ENCODE peak calls at places on chromosomes 11 and 22, in eight cellular contexts. One of them, this sample, is unnamed. For H3K4me1 and H3K36me3, the result is how much of the 10 kb centered on the place peaks cover.

GRCh38 chr11:94732617-94733292 is 35.4 kb upstream of the AMOTL1 start:
- DNase-seq in endothelial cell of umbilical vein: peak
- DNase-seq in adrenal gland: peak
- DNase-seq in ovary: no peak
- DNase-seq in right lobe of liver: no peak
- DNase-seq in heart left ventricle: peak
- DNase-seq in IMR-90: peak
- DNase-seq in K562: peak
- DNase-seq in this sample: no peak

GRCh38 chr22:24986816-24987215 is 34.3 kb downstream of the KIAA1671 start:
- DNase-seq in K562: no peak
- DNase-seq in heart left ventricle: no peak
- DNase-seq in right lobe of liver: no peak
- DNase-seq in ovary: no peak
- DNase-seq in adrenal gland: no peak
- DNase-seq in endothelial cell of umbilical vein: no peak
- DNase-seq in IMR-90: no peak
- DNase-seq in this sample: no peak

GRCh38 chr11:69841859-69842698 is 22.9 kb upstream of the FGF3 start:
- DNase-seq in ovary: no peak
- DNase-seq in endothelial cell of umbilical vein: no peak
- DNase-seq in adrenal gland: no peak
- DNase-seq in K562: peak
- DNase-seq in heart left ventricle: no peak
- DNase-seq in right lobe of liver: no peak
- DNase-seq in IMR-90: peak
- DNase-seq in this sample: no peak

GRCh38 chr22:41868556-41868955 is 35.7 kb downstream of the SREBF2 start:
- DNase-seq in K562: no peak
- DNase-seq in IMR-90: no peak
- DNase-seq in endothelial cell of umbilical vein: no peak
- DNase-seq in adrenal gland: no peak
- DNase-seq in heart left ventricle: no peak
- DNase-seq in ovary: no peak
- DNase-seq in right lobe of liver: no peak
- DNase-seq in this sample: no peak

GRCh38 chr11:72553748-72554147 is 119.4 kb upstream of the CLPB start:
- DNase-seq in IMR-90: no peak
- DNase-seq in adrenal gland: no peak
- DNase-seq in K562: peak
- DNase-seq in endothelial cell of umbilical vein: no peak
- DNase-seq in ovary: no peak
- DNase-seq in right lobe of liver: no peak
- DNase-seq in heart left ventricle: no peak
- DNase-seq in this sample: no peak

GRCh38 chr22:22060200-22061084 is 77.9 kb upstream of the TOP3B start:
- DNase-seq in endothelial cell of umbilical vein: peak
- DNase-seq in IMR-90: peak
- DNase-seq in adrenal gland: peak
- DNase-seq in ovary: peak
- DNase-seq in right lobe of liver: peak
- DNase-seq in K562: peak
- DNase-seq in heart left ventricle: peak
- DNase-seq in this sample: peak

GRCh38 chr11:13276454-13276851 is 1.1 kb upstream of the BMAL1 start:
- DNase-seq in K562: no peak
- DNase-seq in endothelial cell of umbilical vein: no peak
- DNase-seq in right lobe of liver: no peak
- DNase-seq in heart left ventricle: no peak
- DNase-seq in adrenal gland: no peak
- DNase-seq in IMR-90: no peak
- DNase-seq in ovary: no peak
- DNase-seq in this sample: no peak

GRCh38 chr11:111631666-111632039 is 29.4 kb downstream of the SIK2 start:
- DNase-seq in adrenal gland: no peak
- DNase-seq in right lobe of liver: no peak
- DNase-seq in endothelial cell of umbilical vein: peak
- DNase-seq in K562: no peak
- DNase-seq in IMR-90: peak
- DNase-seq in ovary: no peak
- DNase-seq in heart left ventricle: no peak
- DNase-seq in this sample: no peak

GRCh38 chr11:115422013-115422697 is 82.1 kb downstream of the CADM1 start:
- DNase-seq in ovary: no peak
- DNase-seq in right lobe of liver: no peak
- DNase-seq in heart left ventricle: no peak
- DNase-seq in adrenal gland: no peak
- DNase-seq in K562: no peak
- DNase-seq in IMR-90: no peak
- DNase-seq in endothelial cell of umbilical vein: no peak
- DNase-seq in this sample: no peak

GRCh38 chr11:111730031-111730430 is 36.2 kb downstream of the PPP2R1B start:
- DNase-seq in right lobe of liver: no peak
- DNase-seq in adrenal gland: no peak
- DNase-seq in K562: peak
- DNase-seq in endothelial cell of umbilical vein: peak
- DNase-seq in ovary: no peak
- DNase-seq in IMR-90: no peak
- DNase-seq in heart left ventricle: no peak
- DNase-seq in this sample: no peak

DNA sequence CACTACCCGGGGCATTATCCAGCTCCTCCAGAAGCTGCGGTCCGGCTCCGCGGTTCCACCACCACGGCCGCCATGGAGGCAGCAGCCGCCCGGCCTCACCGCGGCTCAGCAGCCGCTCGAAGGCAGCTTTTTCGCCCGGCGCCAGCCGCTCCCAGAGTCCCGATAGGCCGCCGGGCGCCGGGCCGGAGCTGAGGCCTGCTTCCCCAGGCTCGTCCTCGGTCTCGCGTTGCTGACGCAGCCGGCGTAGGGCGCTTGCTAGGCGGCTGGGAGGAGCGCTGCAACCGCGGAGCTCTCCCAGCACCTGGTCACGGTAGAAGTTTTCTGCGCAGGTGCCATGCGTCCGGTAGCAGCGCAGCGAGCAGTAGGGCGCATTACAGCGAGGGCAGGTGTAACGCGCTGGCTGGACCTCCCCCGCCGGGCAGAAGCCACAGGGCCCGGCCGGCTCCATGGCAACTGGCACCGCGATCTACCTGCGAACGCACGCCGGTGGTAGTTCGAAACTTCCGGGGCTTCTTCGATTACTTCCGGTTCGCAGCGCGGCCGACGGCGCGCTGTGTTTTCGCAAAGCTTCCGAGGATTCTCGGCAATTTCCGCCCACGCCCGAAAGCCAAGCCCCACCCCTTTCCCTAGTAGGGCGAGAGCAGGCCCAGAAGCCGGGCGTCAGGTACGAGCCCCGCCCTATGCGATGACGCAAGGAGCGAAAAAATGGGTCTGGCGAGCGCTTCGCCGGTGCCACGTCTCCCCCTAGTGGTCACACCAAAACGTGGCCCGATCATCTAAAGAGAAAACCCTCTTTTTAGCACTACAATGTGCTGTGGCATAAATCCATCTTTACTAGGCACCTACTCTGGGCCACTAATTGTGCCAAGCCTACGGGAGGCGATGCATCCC is at the start of gene ZNHIT2:
- DNase-seq in endothelial cell of umbilical vein: peak
- DNase-seq in right lobe of liver: peak
- DNase-seq in ovary: peak
- DNase-seq in K562: peak
- DNase-seq in adrenal gland: peak
- DNase-seq in heart left ventricle: peak
- DNase-seq in IMR-90: peak
- DNase-seq in this sample: peak
- TF ChIP-seq POLR2A in endothelial cell of umbilical vein: peak
- TF ChIP-seq POLR2A in right lobe of liver: peak
- TF ChIP-seq POLR2A in ovary: peak
- TF ChIP-seq POLR2A in K562: peak
- TF ChIP-seq POLR2A in adrenal gland: peak
- TF ChIP-seq POLR2A in heart left ventricle: no peak
- TF ChIP-seq POLR2A in IMR-90: peak
- TF ChIP-seq POLR2A in this sample: no peak

DNA sequence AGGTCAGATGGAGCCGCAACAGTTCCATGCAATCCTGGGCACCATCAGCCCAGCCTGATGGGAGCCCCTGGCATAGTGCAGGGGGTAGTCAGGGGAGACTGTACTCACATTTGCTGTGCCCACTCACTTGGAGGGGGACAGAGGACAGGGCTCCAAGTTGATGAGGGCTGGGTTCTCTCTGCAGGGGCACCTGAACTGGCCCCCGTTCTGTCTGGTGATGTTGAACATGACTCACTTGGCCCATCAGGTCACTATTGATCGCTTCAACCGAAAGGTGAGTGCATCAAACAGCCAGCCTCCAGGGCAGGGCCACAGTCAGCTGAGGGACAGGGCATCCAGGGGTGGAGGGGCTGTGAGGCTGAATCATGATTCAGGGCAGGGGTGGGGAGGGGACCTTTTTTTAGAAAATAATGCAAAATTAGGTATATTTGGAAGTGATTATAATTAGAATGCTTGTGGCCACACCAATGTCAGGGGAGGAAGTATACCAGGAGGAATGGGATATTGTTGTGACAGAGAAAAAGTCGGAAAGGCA is 66.4 kb downstream of the OTOG start:
- DNase-seq in K562: no peak
- DNase-seq in right lobe of liver: no peak
- DNase-seq in IMR-90: no peak
- DNase-seq in endothelial cell of umbilical vein: no peak
- DNase-seq in adrenal gland: no peak
- DNase-seq in heart left ventricle: no peak
- DNase-seq in ovary: no peak
- DNase-seq in this sample: no peak
- H3K4me1 ChIP-seq in K562: under half
- H3K4me1 ChIP-seq in right lobe of liver: under half
- H3K4me1 ChIP-seq in IMR-90: under half
- H3K4me1 ChIP-seq in endothelial cell of umbilical vein: under half
- H3K4me1 ChIP-seq in adrenal gland: under half
- H3K4me1 ChIP-seq in heart left ventricle: under half
- H3K4me1 ChIP-seq in ovary: under half
- H3K4me1 ChIP-seq in this sample: under half

GRCh38 chr11:107648247-107648646 is 57.3 kb downstream of the ELMOD1 start:
- DNase-seq in adrenal gland: no peak
- DNase-seq in heart left ventricle: no peak
- DNase-seq in ovary: no peak
- DNase-seq in right lobe of liver: no peak
- DNase-seq in IMR-90: no peak
- DNase-seq in K562: no peak
- DNase-seq in endothelial cell of umbilical vein: no peak
- DNase-seq in this sample: no peak
- H3K36me3 ChIP-seq in adrenal gland: under half
- H3K36me3 ChIP-seq in heart left ventricle: under half
- H3K36me3 ChIP-seq in ovary: under half
- H3K36me3 ChIP-seq in right lobe of liver: under half
- H3K36me3 ChIP-seq in IMR-90: under half
- H3K36me3 ChIP-seq in K562: under half
- H3K36me3 ChIP-seq in endothelial cell of umbilical vein: under half
- H3K36me3 ChIP-seq in this sample: under half

DNA sequence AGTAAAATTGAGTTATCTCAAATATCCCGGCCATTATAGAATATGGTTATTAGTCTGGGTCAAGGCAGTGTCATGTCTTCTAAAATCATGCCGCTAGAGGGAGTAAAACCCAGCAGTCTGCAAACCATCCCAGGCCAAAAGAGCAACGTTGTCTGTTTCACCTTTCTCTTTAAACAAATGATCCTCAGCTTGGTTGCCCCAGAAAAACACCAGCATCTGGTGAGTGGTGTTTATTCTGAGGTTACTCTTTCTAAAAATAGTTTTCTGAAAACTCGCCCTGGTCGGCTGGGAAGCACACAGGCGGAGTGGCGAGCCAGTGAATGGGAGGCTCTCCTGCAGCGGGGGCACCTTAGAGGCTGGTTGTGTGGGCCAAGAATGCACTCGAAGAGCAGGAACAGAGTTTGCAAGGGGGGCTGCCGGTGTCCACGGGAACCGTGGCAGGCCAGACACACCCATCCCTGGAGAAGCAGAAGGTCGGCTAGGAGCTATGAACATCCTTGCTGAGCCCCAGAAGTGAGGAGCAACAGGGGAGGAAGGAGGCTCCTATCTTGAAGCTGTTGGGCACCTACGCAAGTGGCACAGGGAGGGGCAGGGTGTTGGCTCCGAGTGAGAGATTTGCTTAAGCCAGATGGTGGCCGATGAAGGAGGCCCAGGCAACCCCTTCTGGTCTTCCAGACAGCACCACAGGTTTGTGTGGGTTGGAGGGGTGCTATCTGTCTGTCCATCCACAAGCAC is 297.1 kb downstream of the ETS1 start:
- DNase-seq in heart left ventricle: peak
- DNase-seq in IMR-90: peak
- DNase-seq in K562: peak
- DNase-seq in adrenal gland: peak
- DNase-seq in endothelial cell of umbilical vein: peak
- DNase-seq in ovary: peak
- DNase-seq in right lobe of liver: no peak
- DNase-seq in this sample: peak
- TF ChIP-seq POLR2A in heart left ventricle: no peak
- TF ChIP-seq POLR2A in IMR-90: peak
- TF ChIP-seq POLR2A in K562: no peak
- TF ChIP-seq POLR2A in adrenal gland: no peak
- TF ChIP-seq POLR2A in endothelial cell of umbilical vein: no peak
- TF ChIP-seq POLR2A in ovary: no peak
- TF ChIP-seq POLR2A in right lobe of liver: peak
- TF ChIP-seq POLR2A in this sample: no peak

GRCh38 chr11:9754041-9754471 is 90.2 kb downstream of the SWAP70 start:
- DNase-seq in ovary: no peak
- DNase-seq in IMR-90: no peak
- DNase-seq in K562: no peak
- DNase-seq in adrenal gland: no peak
- DNase-seq in heart left ventricle: no peak
- DNase-seq in right lobe of liver: no peak
- DNase-seq in endothelial cell of umbilical vein: no peak
- DNase-seq in this sample: no peak

GRCh38 chr11:9752091-9752490 is 88.2 kb downstream of the SWAP70 start:
- DNase-seq in ovary: no peak
- DNase-seq in IMR-90: peak
- DNase-seq in endothelial cell of umbilical vein: no peak
- DNase-seq in adrenal gland: no peak
- DNase-seq in K562: peak
- DNase-seq in right lobe of liver: no peak
- DNase-seq in heart left ventricle: no peak
- DNase-seq in this sample: no peak

GRCh38 chr11:9750551-9750950 is 86.7 kb downstream of the SWAP70 start:
- DNase-seq in IMR-90: no peak
- DNase-seq in heart left ventricle: no peak
- DNase-seq in endothelial cell of umbilical vein: peak
- DNase-seq in K562: no peak
- DNase-seq in adrenal gland: no peak
- DNase-seq in right lobe of liver: no peak
- DNase-seq in ovary: no peak
- DNase-seq in this sample: no peak

GRCh38 chr11:9755561-9755960 is 91.7 kb downstream of the SWAP70 start:
- DNase-seq in adrenal gland: no peak
- DNase-seq in ovary: no peak
- DNase-seq in endothelial cell of umbilical vein: peak
- DNase-seq in heart left ventricle: no peak
- DNase-seq in IMR-90: peak
- DNase-seq in K562: no peak
- DNase-seq in right lobe of liver: no peak
- DNase-seq in this sample: no peak

GRCh38 chr11:9753031-9753430 is 89.2 kb downstream of the SWAP70 start:
- DNase-seq in IMR-90: peak
- DNase-seq in endothelial cell of umbilical vein: no peak
- DNase-seq in right lobe of liver: no peak
- DNase-seq in adrenal gland: no peak
- DNase-seq in heart left ventricle: no peak
- DNase-seq in ovary: no peak
- DNase-seq in K562: no peak
- DNase-seq in this sample: no peak
- H3K4me1 ChIP-seq in IMR-90: under half
- H3K4me1 ChIP-seq in endothelial cell of umbilical vein: under half
- H3K4me1 ChIP-seq in right lobe of liver: under half
- H3K4me1 ChIP-seq in adrenal gland: under half
- H3K4me1 ChIP-seq in heart left ventricle: under half
- H3K4me1 ChIP-seq in ovary: under half
- H3K4me1 ChIP-seq in K562: under half
- H3K4me1 ChIP-seq in this sample: under half

This sample was measured in testis.